ENCODE peak calls at places on chromosomes 1 and 21, in seven cellular contexts. J is heart right ventricle, L is uterus, A is testis, X is fibroblast of lung, B is foreskin fibroblast, T is Panc1. R is an unnamed sample.

GRCh38 chr1:36148821-36149236 is 457 bp downstream of the TRAPPC3 start:
- DNase-seq in L (no peak), T (no peak), A (no peak), J (no peak), B (no peak), X (no peak), R (no peak)

GRCh38 chr1:239061770-239062169 is 324.6 kb upstream of the CHRM3 start:
- DNase-seq in A (no peak), B (no peak), T (no peak), L (no peak), X (no peak), J (no peak), R (no peak)

GRCh38 chr1:51331206-51332100 is 1.1 kb upstream of the TTC39A start:
- DNase-seq in J (no peak), T (peak), A (no peak), X (peak), L (no peak), B (peak), R (peak)

GRCh38 chr21:16594191-16594590 is 864.4 kb downstream of the USP25 start:
- DNase-seq in X (no peak), T (no peak), J (no peak), A (no peak), B (no peak), L (no peak), R (peak)

GRCh38 chr1:119882172-119883029 is 13.9 kb downstream of the ADAM30 start:
- DNase-seq in L (no peak), T (no peak), X (no peak), A (no peak), B (no peak), J (no peak), R (peak)

GRCh38 chr1:93061895-93062792 is 16.9 kb upstream of the MTF2 start:
- DNase-seq in L (no peak), B (peak), T (no peak), J (no peak), A (peak), X (peak), R (peak)

GRCh38 chr21:43572443-43572842 is 86.8 kb downstream of the HSF2BP start:
- DNase-seq in T (no peak), A (no peak), B (no peak), X (no peak), L (no peak), J (no peak), R (no peak)

GRCh38 chr1:92476071-92476607 is 10.6 kb downstream of the GFI1 start:
- DNase-seq in L (no peak), J (no peak), X (no peak), A (no peak), T (no peak), B (no peak), R (no peak)

GRCh38 chr1:33975961-33976360 is 112.1 kb downstream of the HMGB4 start:
- DNase-seq in J (no peak), T (no peak), B (no peak), X (no peak), L (no peak), A (no peak), R (no peak)

GRCh38 chr1:157673008-157673407 is 27.6 kb downstream of the FCRL3 start:
- DNase-seq in J (no peak), X (no peak), T (no peak), L (no peak), A (no peak), B (no peak), R (no peak)

GRCh38 chr1:199970125-199970524 is 57.4 kb upstream of the NR5A2 start:
- DNase-seq in A (no peak), B (no peak), L (no peak), X (no peak), T (no peak), J (no peak), R (no peak)

GRCh38 chr1:169594391-169594790 is 8.1 kb upstream of the F5 start:
- DNase-seq in J (no peak), B (no peak), X (no peak), A (no peak), T (no peak), L (no peak), R (no peak)

GRCh38 chr1:201895913-201896807 is 7.5 kb downstream of the SHISA4 start:
- DNase-seq in T (no peak), J (peak), L (peak), X (peak), B (peak), A (peak), R (peak)

GRCh38 chr21:25189497-25189896 is 417.8 kb downstream of the MRPL39 start:
- DNase-seq in B (no peak), A (no peak), L (no peak), T (no peak), J (no peak), X (no peak), R (no peak)

GRCh38 chr1:41153750-41154274 is 88.3 kb downstream of the SCMH1 start:
- DNase-seq in X (no peak), A (no peak), L (no peak), T (no peak), J (no peak), B (no peak), R (no peak)

GRCh38 chr1:235503333-235504121 is 725 bp downstream of the B3GALNT2 start:
- DNase-seq in J (peak), A (peak), X (peak), B (peak), T (no peak), L (no peak), R (peak)

GRCh38 chr1:180937012-180937372 is 24.3 kb downstream of the KIAA1614 start:
- DNase-seq in X (no peak), B (no peak), L (no peak), A (no peak), J (no peak), T (no peak), R (no peak)

GRCh38 chr1:182595641-182596240 is 6.7 kb upstream of the RNASEL start:
- DNase-seq in X (peak), T (peak), A (peak), J (peak), L (peak), B (peak), R (peak)

GRCh38 chr1:147241955-147242448 is 482 bp upstream of the CHD1L start:
- DNase-seq in L (no peak), T (no peak), X (no peak), A (no peak), J (no peak), B (no peak), R (no peak)

GRCh38 chr1:26351591-26352337 is 2.2 kb downstream of the CRYBG2 start:
- DNase-seq in T (no peak), A (no peak), J (no peak), X (no peak), L (no peak), B (no peak), R (peak)

GRCh38 chr1:11906870-11907269 is 19.4 kb downstream of the KIAA2013 start:
- DNase-seq in A (no peak), T (no peak), X (no peak), L (no peak), B (no peak), J (no peak), R (no peak)

GRCh38 chr1:107003972-107004371 is 52.5 kb upstream of the PRMT6 start:
- DNase-seq in J (no peak), X (no peak), L (no peak), A (no peak), T (no peak), B (no peak), R (peak)

GRCh38 chr21:43719748-43720538 is 1.0 kb downstream of the PDXK start:
- DNase-seq in T (no peak), A (no peak), J (no peak), L (peak), X (no peak), B (no peak), R (no peak)

GRCh38 chr21:35658242-35658641 is 402.1 kb downstream of the SETD4 start:
- DNase-seq in T (no peak), X (peak), A (no peak), B (peak), J (no peak), L (no peak), R (no peak)

GRCh38 chr1:110308247-110308646 is 30.9 kb upstream of the RBM15 start:
- DNase-seq in L (no peak), J (no peak), B (peak), A (no peak), X (peak), T (no peak), R (peak)

GRCh38 chr1:221800831-221801610 is 59.1 kb upstream of the DUSP10 start:
- DNase-seq in J (no peak), L (no peak), A (no peak), B (no peak), X (no peak), T (no peak), R (no peak)

GRCh38 chr1:59759156-59759925 is 55.4 kb upstream of the HOOK1 start:
- DNase-seq in B (peak), X (peak), A (peak), T (peak), L (peak), J (peak), R (peak)

GRCh38 chr1:199855580-199855979 is 171.9 kb upstream of the NR5A2 start:
- DNase-seq in L (no peak), T (no peak), J (no peak), X (peak), A (no peak), B (peak), R (peak)

GRCh38 chr1:221442056-221442455 is 299.8 kb downstream of the DUSP10 start:
- DNase-seq in B (no peak), L (no peak), T (no peak), J (no peak), X (no peak), A (no peak), R (no peak)

GRCh38 chr21:35324372-35325220 is 275.5 kb upstream of the RUNX1 start:
- DNase-seq in B (peak), J (no peak), A (peak), T (no peak), L (no peak), X (peak), R (peak)

GRCh38 chr1:187491082-187491720 is 662.5 kb downstream of the PLA2G4A start:
- DNase-seq in B (peak), L (no peak), X (peak), A (no peak), J (no peak), T (peak), R (peak)
- TF ChIP-seq CTCF in B (no peak), L (no peak), X (no peak), A (no peak), J (no peak), T (no peak), R (no peak)

GRCh38 chr1:47993881-47994625 is 3.1 kb downstream of the TRABD2B start:
- DNase-seq in T (no peak), B (no peak), L (no peak), A (no peak), J (no peak), X (no peak), R (no peak)

GRCh38 chr1:47995306-47996050 is 1.7 kb downstream of the TRABD2B start:
- DNase-seq in B (no peak), A (no peak), J (no peak), X (no peak), T (no peak), L (no peak), R (peak)

GRCh38 chr1:47996406-47997226 is 569 bp downstream of the TRABD2B start:
- DNase-seq in X (no peak), J (peak), L (no peak), B (no peak), T (no peak), A (peak), R (no peak)

GRCh38 chr1:47997289-47998200 is at the start of gene TRABD2B:
- DNase-seq in X (peak), T (peak), J (peak), A (peak), B (peak), L (peak), R (peak)

DNA sequence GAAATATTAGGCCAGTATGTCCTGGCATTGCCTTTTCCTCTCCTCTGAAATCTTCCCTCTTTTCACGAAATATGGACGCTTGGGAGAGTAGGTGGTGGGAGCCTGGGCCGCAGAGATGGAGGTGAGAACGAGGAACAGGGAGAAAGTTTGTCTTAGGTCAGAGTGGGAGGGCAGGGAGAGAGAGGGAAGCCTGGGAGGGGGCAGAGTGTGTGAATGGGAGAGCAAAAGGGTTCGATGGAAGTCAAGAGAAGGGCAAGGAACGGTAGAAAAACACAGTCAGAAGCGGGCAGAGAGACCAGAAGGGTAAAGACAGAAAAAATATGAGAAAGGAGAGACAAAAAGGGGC is 1.2 kb downstream of the TRABD2B start:
- DNase-seq in B (no peak), J (no peak), A (no peak), T (no peak), L (no peak), X (no peak), R (no peak)
- H3K4me3 ChIP-seq in B (no peak), J (peak), A (peak), T (peak), L (no peak), X (no peak), R (no peak)

GRCh38 chr21:45980271-45980670 is 1.3 kb upstream of the COL6A1 start:
- DNase-seq in T (no peak), L (no peak), A (no peak), J (no peak), X (no peak), B (no peak), R (no peak)

GRCh38 chr21:45980697-45981096 is 873 bp upstream of the COL6A1 start:
- DNase-seq in J (no peak), L (no peak), T (no peak), A (no peak), X (no peak), B (no peak), R (no peak)

GRCh38 chr21:45977396-45977795 is 4.2 kb upstream of the COL6A1 start:
- DNase-seq in X (no peak), T (no peak), B (no peak), J (peak), A (no peak), L (peak), R (no peak)

GRCh38 chr21:45979651-45980050 is 1.9 kb upstream of the COL6A1 start:
- DNase-seq in X (no peak), B (no peak), A (no peak), L (no peak), T (no peak), J (peak), R (no peak)

DNA sequence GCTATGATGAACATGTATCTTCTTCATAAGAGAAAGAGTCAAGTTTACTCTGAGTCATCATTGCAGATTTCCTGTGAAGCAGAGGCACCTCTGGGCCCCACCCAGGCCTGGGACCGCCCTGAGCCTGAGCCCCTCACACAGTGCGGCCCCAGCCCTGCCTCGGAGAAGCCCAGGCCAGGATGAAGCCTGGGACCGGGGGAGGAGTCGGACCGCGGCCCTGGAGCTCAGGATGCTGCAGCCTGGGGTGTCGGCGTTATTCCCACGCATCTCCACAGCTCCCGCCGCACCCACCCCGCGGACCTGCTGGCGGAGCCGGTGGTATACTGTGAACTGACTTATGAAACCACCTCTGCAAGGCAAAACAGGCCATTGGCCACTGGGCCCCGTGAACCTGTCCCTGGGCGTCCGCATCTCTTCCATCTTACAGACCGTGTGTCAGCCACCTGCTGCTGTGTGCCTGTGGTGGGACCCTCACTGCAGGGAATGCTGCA is 2.4 kb upstream of the COL6A1 start:
- DNase-seq in J (peak), T (no peak), X (no peak), A (no peak), B (no peak), L (peak), R (no peak)
- TF ChIP-seq CTCF in J (no peak), T (no peak), X (no peak), A (no peak), B (no peak), L (no peak), R (no peak)

DNA sequence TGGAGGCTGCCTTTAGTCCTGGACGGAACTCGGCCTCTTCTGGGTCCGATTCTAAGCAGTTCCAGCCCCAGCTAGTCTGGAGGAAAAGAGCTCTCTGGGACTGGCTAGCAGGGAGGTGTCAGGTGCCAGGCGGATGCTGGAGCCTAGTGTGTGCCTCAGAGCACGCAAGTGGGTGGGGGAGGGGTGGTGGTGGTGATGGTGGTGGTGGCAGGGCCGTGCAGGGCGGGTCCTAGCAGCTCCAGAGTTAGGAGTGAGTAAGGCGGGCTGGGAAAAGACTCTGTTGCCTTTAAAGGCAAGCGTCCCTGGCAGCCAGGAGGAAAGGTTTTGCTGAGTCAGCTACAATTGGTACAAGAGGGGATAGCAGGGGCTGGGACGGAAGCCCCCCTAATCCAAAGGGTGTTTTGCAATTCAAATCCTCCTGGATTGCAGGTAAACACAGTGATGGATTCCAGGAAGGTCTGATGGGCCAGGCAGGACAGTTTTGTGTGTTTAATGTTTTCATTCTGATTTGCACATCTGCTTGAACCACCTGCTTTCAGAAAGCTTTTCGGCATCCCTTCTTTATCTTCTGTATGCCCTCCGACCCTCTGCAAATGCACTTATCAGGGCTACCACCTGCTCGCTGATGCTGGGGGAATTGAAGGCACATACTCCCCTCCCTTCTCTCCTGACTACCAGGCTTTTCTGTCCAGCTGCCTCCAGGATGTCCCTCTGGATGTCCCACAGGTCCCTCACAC is 4.1 kb upstream of the SLC2A1 start:
- DNase-seq in J (no peak), B (peak), X (peak), L (peak), A (no peak), T (no peak), R (peak)
- H3K4me3 ChIP-seq in J (no peak), B (no peak), X (no peak), L (no peak), A (no peak), T (no peak), R (peak)

DNA sequence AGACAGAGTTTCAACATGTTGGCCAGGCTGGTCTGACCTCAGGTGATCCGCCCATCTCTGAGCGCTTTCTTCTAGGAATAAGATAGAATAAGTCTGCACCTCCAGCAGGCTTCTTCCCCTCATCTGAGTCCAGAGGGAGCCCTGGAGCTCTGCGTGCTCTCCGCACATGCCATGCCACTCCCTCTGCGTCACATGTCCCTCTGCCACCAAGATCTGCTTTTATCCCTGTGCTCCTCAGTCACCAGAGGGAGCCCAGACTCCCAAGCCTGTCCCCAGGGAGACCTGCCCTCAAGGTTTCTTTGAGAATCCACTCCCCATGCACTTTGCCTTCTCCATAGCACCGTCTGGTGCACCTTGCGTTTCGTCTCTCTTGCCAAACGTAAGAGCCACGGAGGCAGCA is 213.0 kb downstream of the CAMTA1 start:
- DNase-seq in B (no peak), A (no peak), J (no peak), L (no peak), X (no peak), T (no peak), R (no peak)
- TF ChIP-seq CTCF in B (no peak), A (no peak), J (no peak), L (no peak), X (no peak), T (peak), R (no peak)

DNA sequence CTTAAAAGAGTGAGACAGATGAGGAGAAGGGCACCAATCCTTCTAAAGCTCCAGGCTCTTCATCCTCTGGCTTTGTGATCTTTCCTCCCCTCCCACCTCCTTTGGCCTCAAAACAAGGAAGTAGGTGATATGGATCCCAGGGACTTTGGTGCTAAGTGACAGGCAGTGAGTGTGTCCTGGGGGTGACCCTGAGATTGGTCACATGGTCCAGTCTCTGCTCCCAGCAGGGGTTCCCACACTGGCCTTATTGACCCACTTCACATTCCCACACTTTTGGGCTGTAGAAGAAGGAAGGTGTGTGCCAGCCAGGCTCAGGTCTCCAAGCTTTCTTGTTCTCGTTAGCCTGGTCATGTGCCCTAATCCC is 401.2 kb upstream of the PROX1 start:
- DNase-seq in X (no peak), L (no peak), J (no peak), A (no peak), B (no peak), T (no peak), R (no peak)
- H3K4me3 ChIP-seq in X (no peak), L (no peak), J (no peak), A (no peak), B (no peak), T (no peak), R (no peak)

DNA sequence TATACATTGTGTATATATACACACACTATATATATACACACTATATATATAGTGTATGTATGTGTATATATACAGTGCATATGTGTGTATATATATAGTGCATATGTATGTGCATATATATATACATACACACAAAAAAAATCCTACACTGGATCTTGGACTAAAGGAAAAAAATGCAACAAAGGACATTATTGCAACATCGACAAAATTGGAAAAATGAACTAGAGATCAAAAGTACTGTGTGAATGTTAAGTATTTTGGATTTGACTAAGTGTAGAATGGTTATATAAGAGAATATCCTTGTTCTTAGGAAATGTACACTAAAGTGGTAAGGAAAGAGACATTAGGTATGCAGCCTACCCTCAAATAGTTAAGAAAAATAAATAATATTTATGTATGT is 36.5 kb downstream of the SMYD3 start:
- DNase-seq in A (no peak), L (no peak), T (no peak), B (no peak), J (no peak), X (no peak), R (no peak)
- TF ChIP-seq CTCF in A (no peak), L (no peak), T (no peak), B (no peak), J (no peak), X (no peak), R (no peak)